ENCODE peak calls at places on chromosomes 12 and 14, in seven cellular contexts. B is T-helper 9 cell; U is iPS DF 19.7; T is GM12891; E is stimulated activated naive B cell treated with anti-CD40 and anti-IgM and Interleukin-4, amounts not matched to agents 10 μg/mL and 1 μg/mL and 100 μg/mL, for 72 hours; D is C1 segment of cervical spinal cord; G is caudate nucleus. P is an unnamed sample.

GRCh38 chr14:47194051-47194450 is 481.4 kb downstream of the MDGA2 start:
- DNase-seq in G (no peak), B (no peak), T (no peak), E (no peak), U (no peak), D (no peak), P (no peak)

GRCh38 chr12:93080994-93081809 is 152.1 kb upstream of the EEA1 start:
- DNase-seq in G (no peak), T (no peak), D (no peak), U (peak), B (no peak), E (no peak), P (no peak)

GRCh38 chr12:131699434-131699833 is 11.5 kb upstream of the SFSWAP start:
- DNase-seq in U (no peak), D (no peak), T (no peak), E (no peak), B (no peak), G (no peak), P (no peak)

GRCh38 chr14:80944861-80945617 is 3.5 kb upstream of the CEP128 start:
- DNase-seq in U (no peak), G (no peak), T (no peak), D (no peak), B (no peak), E (no peak), P (no peak)

GRCh38 chr14:100554696-100555320 is 32.4 kb downstream of the BEGAIN start:
- DNase-seq in D (no peak), E (no peak), T (no peak), G (no peak), U (no peak), B (no peak), P (no peak)

GRCh38 chr14:91250912-91251311 is 6.4 kb upstream of the GPR68 start:
- DNase-seq in T (no peak), E (no peak), D (no peak), B (no peak), G (no peak), U (no peak), P (no peak)

GRCh38 chr12:24200013-24200412 is 250.5 kb upstream of the SOX5 start:
- DNase-seq in G (no peak), E (no peak), D (no peak), B (no peak), T (no peak), U (no peak), P (no peak)

GRCh38 chr14:53227154-53227718 is 74.1 kb upstream of the DDHD1 start:
- DNase-seq in U (no peak), T (no peak), G (no peak), E (no peak), D (no peak), B (no peak), P (no peak)

GRCh38 chr14:32606297-32606696 is 277.2 kb downstream of the AKAP6 start:
- DNase-seq in E (no peak), B (no peak), U (no peak), T (no peak), D (no peak), G (no peak), P (no peak)

GRCh38 chr14:88983755-88984154 is 159.3 kb downstream of the TTC8 start:
- DNase-seq in E (no peak), G (no peak), T (no peak), B (no peak), U (no peak), D (no peak), P (no peak)

GRCh38 chr14:65565948-65566347 is 153.4 kb downstream of the FUT8 start:
- DNase-seq in U (no peak), D (no peak), E (no peak), B (no peak), T (no peak), G (no peak), P (no peak)

GRCh38 chr12:101697930-101698781 is 716 bp downstream of the CHPT1 start:
- DNase-seq in T (peak), E (peak), B (peak), G (peak), D (peak), U (no peak), P (no peak)

GRCh38 chr12:95989504-95990123 is 6.5 kb downstream of the HAL start:
- DNase-seq in U (no peak), T (no peak), G (no peak), B (no peak), D (no peak), E (no peak), P (no peak)

GRCh38 chr12:3933074-3933818 is 60.0 kb upstream of the PARP11 start:
- DNase-seq in E (no peak), B (no peak), U (no peak), T (no peak), D (no peak), G (no peak), P (no peak)

GRCh38 chr12:55933158-55933798 is 2.3 kb downstream of the DGKA start:
- DNase-seq in G (no peak), T (no peak), E (no peak), U (no peak), D (no peak), B (no peak), P (no peak)

GRCh38 chr14:37903561-37904191 is 304.0 kb upstream of the SSTR1 start:
- DNase-seq in D (no peak), E (no peak), G (no peak), T (no peak), B (no peak), U (no peak), P (no peak)

GRCh38 chr12:52007982-52008510 is 1.3 kb downstream of the TAMALIN start:
- DNase-seq in G (no peak), U (no peak), E (no peak), B (no peak), D (no peak), T (no peak), P (no peak)

GRCh38 chr12:93978553-93978952 is 169.8 kb upstream of the PLXNC1 start:
- DNase-seq in B (no peak), T (no peak), G (no peak), E (no peak), U (no peak), D (no peak), P (no peak)

GRCh38 chr14:77212933-77213656 is 31.5 kb downstream of the TMEM63C start:
- DNase-seq in G (no peak), D (no peak), T (peak), U (no peak), E (peak), B (no peak), P (no peak)

GRCh38 chr14:37122288-37122687 is 50.1 kb downstream of the SLC25A21 start:
- DNase-seq in G (no peak), D (no peak), T (no peak), U (no peak), E (no peak), B (no peak), P (no peak)

GRCh38 chr12:128905003-128905544 is 51.8 kb downstream of the GLT1D1 start:
- DNase-seq in T (no peak), E (no peak), U (no peak), G (no peak), D (no peak), B (no peak), P (no peak)

GRCh38 chr14:36702484-36702883 is 40.8 kb downstream of the PAX9 start:
- DNase-seq in B (no peak), T (no peak), G (no peak), E (no peak), U (no peak), D (no peak), P (no peak)

GRCh38 chr14:50963919-50964318 is 19.6 kb upstream of the PYGL start:
- DNase-seq in G (no peak), E (no peak), B (no peak), T (no peak), U (no peak), D (no peak), P (no peak)

GRCh38 chr12:120583478-120584030 is 2.4 kb upstream of the POP5 start:
- DNase-seq in D (no peak), B (peak), U (no peak), E (peak), T (peak), G (peak), P (peak)

GRCh38 chr12:12432373-12432772 is 75.5 kb downstream of the BORCS5 start:
- DNase-seq in G (no peak), U (no peak), B (no peak), D (no peak), T (no peak), E (no peak), P (no peak)

GRCh38 chr14:60648169-60648933 is 926 bp downstream of the SIX1 start:
- DNase-seq in D (no peak), U (no peak), G (no peak), B (no peak), T (no peak), E (no peak), P (no peak)

GRCh38 chr14:99224116-99224910 is 47.7 kb downstream of the BCL11B start:
- DNase-seq in B (no peak), G (no peak), U (no peak), E (no peak), D (no peak), T (no peak), P (no peak)

GRCh38 chr12:131525795-131526508 is 184.9 kb upstream of the SFSWAP start:
- DNase-seq in D (no peak), G (no peak), T (no peak), U (no peak), B (no peak), E (no peak), P (no peak)

GRCh38 chr12:110585231-110585799 is 2.2 kb upstream of the PPTC7 start:
- DNase-seq in E (no peak), B (no peak), D (no peak), G (no peak), T (no peak), U (no peak), P (peak)

GRCh38 chr14:58772061-58772604 is 134.4 kb downstream of the DACT1 start:
- DNase-seq in G (no peak), E (no peak), D (no peak), T (no peak), B (no peak), U (no peak), P (no peak)

GRCh38 chr14:61765225-61765943 is 3.2 kb downstream of the SNAPC1 start:
- DNase-seq in G (no peak), U (no peak), B (no peak), D (no peak), E (no peak), T (no peak), P (no peak)